ENCODE peak calls at places on chromosomes 12 and 14, in seven cellular contexts. L is stomach, G is adipocyte, E is H7, M is breast epithelium, U is endodermal cell, K is fibroblast of pulmonary artery. P is an unnamed sample.

GRCh38 chr12:47885012-47885501 is 19.7 kb downstream of the VDR start:
- DNase-seq in L (no peak), G (no peak), E (no peak), M (no peak), U (no peak), K (no peak), P (no peak)

GRCh38 chr12:122003646-122004611 is 17.8 kb upstream of the BCL7A start:
- DNase-seq in L (no peak), G (peak), E (peak), M (no peak), U (no peak), K (peak), P (no peak)

GRCh38 chr14:36934304-36934703 is 238.1 kb downstream of the SLC25A21 start:
- DNase-seq in L (no peak), G (no peak), E (no peak), M (no peak), U (no peak), K (no peak), P (no peak)

GRCh38 chr14:22653012-22653621 is 9.0 kb upstream of the OR6J1 start:
- DNase-seq in L (peak), G (peak), E (peak), M (peak), U (peak), K (peak), P (no peak)

GRCh38 chr14:90495357-90496276 is 98.8 kb downstream of the CALM1 start:
- DNase-seq in L (peak), G (peak), E (peak), M (no peak), U (peak), K (peak), P (no peak)

GRCh38 chr14:71022939-71023338 is 115.7 kb downstream of the PCNX1 start:
- DNase-seq in L (no peak), G (no peak), E (no peak), M (no peak), U (no peak), K (no peak), P (no peak)

GRCh38 chr12:105420659-105421240 is 90.3 kb downstream of the C12orf75 start:
- DNase-seq in L (peak), G (peak), E (peak), M (peak), U (peak), K (peak), P (no peak)

GRCh38 chr12:76653342-76653741 is 93.8 kb upstream of the OSBPL8 start:
- DNase-seq in L (no peak), G (no peak), E (no peak), M (no peak), U (no peak), K (no peak), P (no peak)

GRCh38 chr12:75553398-75553797 is 42.0 kb upstream of the KRR1 start:
- DNase-seq in L (no peak), G (peak), E (no peak), M (no peak), U (peak), K (no peak), P (no peak)

GRCh38 chr12:27870939-27871338 is 90.9 kb upstream of the MANSC4 start:
- DNase-seq in L (no peak), G (peak), E (no peak), M (no peak), U (no peak), K (peak), P (no peak)

GRCh38 chr12:81083906-81084513 is 6.1 kb downstream of the ACSS3 start:
- DNase-seq in L (no peak), G (no peak), E (no peak), M (no peak), U (peak), K (no peak), P (no peak)

GRCh38 chr14:29716150-29716549 is 211.5 kb downstream of the PRKD1 start:
- DNase-seq in L (no peak), G (peak), E (no peak), M (no peak), U (no peak), K (peak), P (no peak)

GRCh38 chr12:92619730-92620684 is 82.8 kb upstream of the PLEKHG7 start:
- DNase-seq in L (no peak), G (peak), E (no peak), M (no peak), U (no peak), K (peak), P (no peak)

GRCh38 chr12:19234991-19235876 is 105.7 kb downstream of the PLEKHA5 start:
- DNase-seq in L (no peak), G (peak), E (no peak), M (no peak), U (no peak), K (peak), P (no peak)
- H3K4me3 ChIP-seq in L (no peak), G (peak), E (no peak), M (no peak), U (no peak), K (no peak), P (no peak)

GRCh38 chr12:124554429-124555029 is 12.9 kb downstream of the NCOR2 start:
- DNase-seq in L (no peak), G (no peak), E (no peak), M (no peak), U (no peak), K (no peak), P (no peak)
- H3K4me3 ChIP-seq in L (no peak), G (no peak), E (no peak), M (peak), U (no peak), K (no peak), P (no peak)

GRCh38 chr12:57864382-57864781 is 17.9 kb upstream of the CTDSP2 start:
- DNase-seq in L (no peak), G (peak), E (peak), M (no peak), U (peak), K (no peak), P (no peak)
- H3K4me3 ChIP-seq in L (peak), G (peak), E (no peak), M (peak), U (no peak), K (peak), P (no peak)

GRCh38 chr12:110335481-110336045 is 54.5 kb downstream of the ATP2A2 start:
- DNase-seq in L (no peak), G (no peak), E (no peak), M (no peak), U (peak), K (no peak), P (no peak)
- H3K4me3 ChIP-seq in L (no peak), G (no peak), E (no peak), M (no peak), U (no peak), K (no peak), P (no peak)

GRCh38 chr14:45041641-45042040 is 42.3 kb upstream of the PRPF39 start:
- DNase-seq in L (no peak), G (no peak), E (no peak), M (no peak), U (no peak), K (no peak), P (no peak)
- H3K4me3 ChIP-seq in L (no peak), G (no peak), E (no peak), M (no peak), U (no peak), K (no peak), P (no peak)

DNA sequence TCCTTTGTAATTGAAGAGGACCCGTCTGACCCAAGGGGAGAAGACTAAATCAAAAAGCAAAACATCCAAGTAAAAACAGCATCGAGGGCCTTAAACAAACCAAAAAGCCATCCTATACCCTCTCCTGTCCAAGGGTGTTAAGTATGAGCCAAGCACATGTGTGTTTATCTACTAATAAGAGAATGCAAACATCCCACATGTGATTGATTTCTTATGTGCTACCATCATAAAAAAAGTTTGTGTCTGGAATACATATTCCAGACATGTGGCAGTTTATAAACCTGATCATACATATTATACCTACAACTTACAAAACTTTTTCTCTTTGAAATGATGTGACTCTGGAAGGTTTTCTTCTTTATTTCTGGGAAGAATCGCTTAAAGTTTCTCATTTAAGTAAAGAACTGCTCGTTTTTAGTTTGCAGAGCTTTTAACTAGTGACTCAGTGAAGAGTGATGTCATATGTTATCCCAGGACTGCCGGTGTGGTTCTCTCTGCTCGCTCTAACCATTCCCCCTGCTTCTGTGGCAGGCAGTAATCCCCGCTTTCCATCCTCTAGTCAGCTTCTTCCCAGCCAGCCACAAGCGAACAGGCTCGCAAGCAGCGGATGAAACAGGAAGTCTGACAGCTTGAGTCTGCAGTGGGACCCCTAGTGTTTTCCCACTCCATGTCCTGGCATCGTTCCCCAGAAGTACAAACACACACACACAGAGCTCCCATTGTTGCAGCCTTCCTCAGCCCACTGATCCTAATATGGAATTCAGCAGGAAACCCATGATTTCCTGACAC is 431 bp upstream of the RHOJ start:
- DNase-seq in L (peak), G (peak), E (peak), M (peak), U (peak), K (peak), P (no peak)
- H3K4me3 ChIP-seq in L (peak), G (peak), E (no peak), M (peak), U (peak), K (peak), P (peak)

GRCh38 chr14:102923201-102923919 is 897 bp downstream of the AMN start:
- DNase-seq in L (no peak), G (peak), E (peak), M (no peak), U (no peak), K (no peak), P (peak)
- H3K4me3 ChIP-seq in L (peak), G (peak), E (peak), M (peak), U (peak), K (peak), P (peak)